ENCODE peak calls at places on chromosomes 4 and X, in nine cellular contexts. One of them, this sample, is unnamed.

GRCh38 chr4:127470290-127470809 is 162.4 kb upstream of the INTU start:
- DNase-seq in Karpas-422: no peak
- DNase-seq in HCT116: no peak
- DNase-seq in mesenchymal stem cell: no peak
- DNase-seq in IMR-90: no peak
- DNase-seq in colonic mucosa: no peak
- DNase-seq in NT2/D1: no peak
- DNase-seq in adipocyte: no peak
- DNase-seq in endodermal cell: no peak
- DNase-seq in this sample: no peak

GRCh38 chr4:88732714-88733368 is 35.2 kb upstream of the NAP1L5 start:
- DNase-seq in Karpas-422: no peak
- DNase-seq in HCT116: no peak
- DNase-seq in mesenchymal stem cell: no peak
- DNase-seq in IMR-90: no peak
- DNase-seq in colonic mucosa: no peak
- DNase-seq in NT2/D1: no peak
- DNase-seq in adipocyte: no peak
- DNase-seq in endodermal cell: no peak
- DNase-seq in this sample: no peak

GRCh38 chr4:121256346-121256745 is 92.2 kb upstream of the TNIP3 start:
- DNase-seq in Karpas-422: no peak
- DNase-seq in HCT116: peak; percentile 13
- DNase-seq in mesenchymal stem cell: peak; percentile 82
- DNase-seq in IMR-90: peak; percentile 80
- DNase-seq in colonic mucosa: no peak
- DNase-seq in NT2/D1: no peak
- DNase-seq in adipocyte: peak; percentile 96
- DNase-seq in endodermal cell: no peak
- DNase-seq in this sample: peak; percentile 96

GRCh38 chrX:39869846-39870601 is 227.7 kb downstream of the BCOR start:
- DNase-seq in Karpas-422: no peak
- DNase-seq in HCT116: no peak
- DNase-seq in mesenchymal stem cell: no peak
- DNase-seq in IMR-90: peak; percentile 63
- DNase-seq in colonic mucosa: no peak
- DNase-seq in NT2/D1: no peak
- DNase-seq in adipocyte: no peak
- DNase-seq in endodermal cell: no peak
- DNase-seq in this sample: peak; percentile 25

GRCh38 chr4:162645381-162645780 is 481.6 kb upstream of the FSTL5 start:
- DNase-seq in Karpas-422: no peak
- DNase-seq in HCT116: no peak
- DNase-seq in mesenchymal stem cell: no peak
- DNase-seq in IMR-90: no peak
- DNase-seq in colonic mucosa: no peak
- DNase-seq in NT2/D1: peak; percentile 3
- DNase-seq in adipocyte: no peak
- DNase-seq in endodermal cell: no peak
- DNase-seq in this sample: no peak

GRCh38 chr4:100849319-100849718 is 331.5 kb upstream of the EMCN start:
- DNase-seq in Karpas-422: no peak
- DNase-seq in HCT116: no peak
- DNase-seq in mesenchymal stem cell: no peak
- DNase-seq in IMR-90: no peak
- DNase-seq in colonic mucosa: no peak
- DNase-seq in NT2/D1: no peak
- DNase-seq in adipocyte: no peak
- DNase-seq in endodermal cell: no peak
- DNase-seq in this sample: no peak

GRCh38 chrX:135629342-135629741 is 84.1 kb upstream of the CT45A1 start:
- DNase-seq in Karpas-422: no peak
- DNase-seq in HCT116: no peak
- DNase-seq in mesenchymal stem cell: no peak
- DNase-seq in IMR-90: no peak
- DNase-seq in colonic mucosa: no peak
- DNase-seq in NT2/D1: no peak
- DNase-seq in adipocyte: no peak
- DNase-seq in endodermal cell: no peak
- DNase-seq in this sample: no peak

GRCh38 chr4:55661398-55662056 is 25.4 kb upstream of the NMU start:
- DNase-seq in Karpas-422: no peak
- DNase-seq in HCT116: no peak
- DNase-seq in mesenchymal stem cell: no peak
- DNase-seq in IMR-90: no peak
- DNase-seq in colonic mucosa: no peak
- DNase-seq in NT2/D1: no peak
- DNase-seq in adipocyte: no peak
- DNase-seq in endodermal cell: no peak
- DNase-seq in this sample: no peak

GRCh38 chr4:98546910-98547544 is 111.4 kb downstream of the TSPAN5 start:
- DNase-seq in Karpas-422: no peak
- DNase-seq in HCT116: no peak
- DNase-seq in mesenchymal stem cell: no peak
- DNase-seq in IMR-90: peak; percentile 54
- DNase-seq in colonic mucosa: no peak
- DNase-seq in NT2/D1: no peak
- DNase-seq in adipocyte: peak; percentile 80
- DNase-seq in endodermal cell: no peak
- DNase-seq in this sample: peak; percentile 81

GRCh38 chrX:133391116-133391515 is 24.2 kb downstream of the GPC4 start:
- DNase-seq in Karpas-422: no peak
- DNase-seq in HCT116: no peak
- DNase-seq in mesenchymal stem cell: no peak
- DNase-seq in IMR-90: no peak
- DNase-seq in colonic mucosa: no peak
- DNase-seq in NT2/D1: no peak
- DNase-seq in adipocyte: no peak
- DNase-seq in endodermal cell: no peak
- DNase-seq in this sample: peak; percentile 2

GRCh38 chrX:64186974-64187761 is 18.3 kb downstream of the AMER1 start:
- DNase-seq in Karpas-422: no peak
- DNase-seq in HCT116: no peak
- DNase-seq in mesenchymal stem cell: no peak
- DNase-seq in IMR-90: no peak
- DNase-seq in colonic mucosa: no peak
- DNase-seq in NT2/D1: no peak
- DNase-seq in adipocyte: no peak
- DNase-seq in endodermal cell: no peak
- DNase-seq in this sample: no peak

GRCh38 chr4:73520821-73521220 is 39.3 kb downstream of the AFM start:
- DNase-seq in Karpas-422: peak; percentile 74
- DNase-seq in HCT116: no peak
- DNase-seq in mesenchymal stem cell: peak; percentile 69
- DNase-seq in IMR-90: peak; percentile 60
- DNase-seq in colonic mucosa: no peak
- DNase-seq in NT2/D1: peak; percentile 66
- DNase-seq in adipocyte: peak; percentile 17
- DNase-seq in endodermal cell: peak; percentile 93
- DNase-seq in this sample: peak; percentile 63

GRCh38 chr4:128782076-128782715 is 27.3 kb upstream of the JADE1 start:
- DNase-seq in Karpas-422: peak; percentile 60
- DNase-seq in HCT116: peak; percentile 18
- DNase-seq in mesenchymal stem cell: no peak
- DNase-seq in IMR-90: peak; percentile 37
- DNase-seq in colonic mucosa: peak; percentile 32
- DNase-seq in NT2/D1: no peak
- DNase-seq in adipocyte: no peak
- DNase-seq in endodermal cell: peak; percentile 78
- DNase-seq in this sample: peak; percentile 61

GRCh38 chrX:9033179-9033578 is 748 bp downstream of the FAM9B start:
- DNase-seq in Karpas-422: no peak
- DNase-seq in HCT116: no peak
- DNase-seq in mesenchymal stem cell: no peak
- DNase-seq in IMR-90: no peak
- DNase-seq in colonic mucosa: no peak
- DNase-seq in NT2/D1: no peak
- DNase-seq in adipocyte: no peak
- DNase-seq in endodermal cell: no peak
- DNase-seq in this sample: no peak

GRCh38 chrX:150961631-150962030 is 21.5 kb upstream of the HMGB3 start:
- DNase-seq in Karpas-422: no peak
- DNase-seq in HCT116: no peak
- DNase-seq in mesenchymal stem cell: no peak
- DNase-seq in IMR-90: no peak
- DNase-seq in colonic mucosa: no peak
- DNase-seq in NT2/D1: no peak
- DNase-seq in adipocyte: no peak
- DNase-seq in endodermal cell: no peak
- DNase-seq in this sample: no peak

GRCh38 chrX:80432863-80433262 is 12.6 kb downstream of the TENT5D start:
- DNase-seq in Karpas-422: no peak
- DNase-seq in HCT116: no peak
- DNase-seq in mesenchymal stem cell: no peak
- DNase-seq in IMR-90: no peak
- DNase-seq in colonic mucosa: no peak
- DNase-seq in NT2/D1: no peak
- DNase-seq in adipocyte: no peak
- DNase-seq in endodermal cell: no peak
- DNase-seq in this sample: no peak

GRCh38 chrX:80430826-80431501 is 10.7 kb downstream of the TENT5D start:
- DNase-seq in Karpas-422: peak; percentile 81
- DNase-seq in HCT116: no peak
- DNase-seq in mesenchymal stem cell: no peak
- DNase-seq in IMR-90: no peak
- DNase-seq in colonic mucosa: no peak
- DNase-seq in NT2/D1: peak; percentile 22
- DNase-seq in adipocyte: peak; percentile 1
- DNase-seq in endodermal cell: peak; percentile 54
- DNase-seq in this sample: no peak

GRCh38 chrX:80431502-80431832 is 11.2 kb downstream of the TENT5D start:
- DNase-seq in Karpas-422: no peak
- DNase-seq in HCT116: no peak
- DNase-seq in mesenchymal stem cell: no peak
- DNase-seq in IMR-90: no peak
- DNase-seq in colonic mucosa: no peak
- DNase-seq in NT2/D1: no peak
- DNase-seq in adipocyte: no peak
- DNase-seq in endodermal cell: no peak
- DNase-seq in this sample: no peak

DNA sequence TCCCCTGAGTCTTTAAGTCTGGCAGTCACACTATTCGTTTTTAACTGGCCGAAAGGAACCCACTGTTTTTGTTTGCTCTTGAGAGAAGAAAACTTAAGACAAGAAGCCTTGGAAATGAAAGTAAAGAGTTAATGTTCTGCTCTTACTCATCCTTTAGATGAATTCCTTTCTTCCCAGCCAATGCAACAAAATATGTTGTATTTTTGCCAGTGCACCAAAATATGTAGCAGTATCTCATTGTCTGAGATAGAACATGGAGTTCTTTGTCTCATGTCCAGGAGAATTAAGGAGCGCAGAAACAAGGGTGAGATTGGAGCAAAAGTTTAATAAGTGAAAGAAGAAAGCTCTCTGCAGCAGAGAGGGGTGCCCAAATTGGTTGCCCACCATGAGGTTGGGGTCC is 12.2 kb downstream of the TENT5D start:
- DNase-seq in Karpas-422: no peak
- DNase-seq in HCT116: no peak
- DNase-seq in mesenchymal stem cell: no peak
- DNase-seq in IMR-90: no peak
- DNase-seq in colonic mucosa: no peak
- DNase-seq in NT2/D1: no peak
- DNase-seq in adipocyte: no peak
- DNase-seq in endodermal cell: no peak
- DNase-seq in this sample: no peak
- H3K27me3 ChIP-seq in Karpas-422: no peaks in the 10 kb centered on the region
- H3K27me3 ChIP-seq in HCT116: no peaks in the 10 kb centered on the region
- H3K27me3 ChIP-seq in mesenchymal stem cell: no peaks in the 10 kb centered on the region
- H3K27me3 ChIP-seq in IMR-90: no peaks in the 10 kb centered on the region
- H3K27me3 ChIP-seq in colonic mucosa: no peaks in the 10 kb centered on the region
- H3K27me3 ChIP-seq in NT2/D1: no peaks in the 10 kb centered on the region
- H3K27me3 ChIP-seq in adipocyte: no peaks in the 10 kb centered on the region
- H3K27me3 ChIP-seq in endodermal cell: no peaks in the 10 kb centered on the region
- H3K27me3 ChIP-seq in this sample: no peaks in the 10 kb centered on the region

DNA sequence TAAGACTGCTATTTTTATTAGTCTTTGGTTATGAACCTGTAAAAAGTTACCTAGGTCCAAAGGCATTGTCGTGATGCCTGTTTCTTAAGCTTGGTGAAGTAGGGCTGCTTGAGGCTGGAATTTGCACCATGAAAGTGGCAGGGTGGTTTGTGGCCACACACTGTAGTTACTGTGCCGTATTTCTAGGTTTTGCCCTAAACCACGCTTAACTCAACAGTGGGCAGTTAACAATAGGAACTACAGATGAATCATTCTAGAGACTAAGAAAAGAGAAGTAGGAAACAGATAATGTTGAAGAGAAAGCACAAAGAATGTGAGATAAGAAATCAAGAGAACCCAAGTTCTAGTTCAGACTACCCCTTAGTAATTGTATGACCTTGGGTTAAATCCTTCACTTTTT is 11.5 kb downstream of the ETNPPL start:
- DNase-seq in Karpas-422: no peak
- DNase-seq in HCT116: no peak
- DNase-seq in mesenchymal stem cell: no peak
- DNase-seq in IMR-90: no peak
- DNase-seq in colonic mucosa: no peak
- DNase-seq in NT2/D1: no peak
- DNase-seq in adipocyte: no peak
- DNase-seq in endodermal cell: no peak
- DNase-seq in this sample: peak; percentile 10
- H3K9ac ChIP-seq in Karpas-422: no peak overlapping the region
- H3K9ac ChIP-seq in HCT116: no peak overlapping the region
- H3K9ac ChIP-seq in mesenchymal stem cell: no peak overlapping the region
- H3K9ac ChIP-seq in IMR-90: no peak overlapping the region
- H3K9ac ChIP-seq in colonic mucosa: no peak overlapping the region
- H3K9ac ChIP-seq in NT2/D1: no peak overlapping the region
- H3K9ac ChIP-seq in adipocyte: no peak overlapping the region
- H3K9ac ChIP-seq in endodermal cell: no peak overlapping the region
- H3K9ac ChIP-seq in this sample: no peak overlapping the region

DNA sequence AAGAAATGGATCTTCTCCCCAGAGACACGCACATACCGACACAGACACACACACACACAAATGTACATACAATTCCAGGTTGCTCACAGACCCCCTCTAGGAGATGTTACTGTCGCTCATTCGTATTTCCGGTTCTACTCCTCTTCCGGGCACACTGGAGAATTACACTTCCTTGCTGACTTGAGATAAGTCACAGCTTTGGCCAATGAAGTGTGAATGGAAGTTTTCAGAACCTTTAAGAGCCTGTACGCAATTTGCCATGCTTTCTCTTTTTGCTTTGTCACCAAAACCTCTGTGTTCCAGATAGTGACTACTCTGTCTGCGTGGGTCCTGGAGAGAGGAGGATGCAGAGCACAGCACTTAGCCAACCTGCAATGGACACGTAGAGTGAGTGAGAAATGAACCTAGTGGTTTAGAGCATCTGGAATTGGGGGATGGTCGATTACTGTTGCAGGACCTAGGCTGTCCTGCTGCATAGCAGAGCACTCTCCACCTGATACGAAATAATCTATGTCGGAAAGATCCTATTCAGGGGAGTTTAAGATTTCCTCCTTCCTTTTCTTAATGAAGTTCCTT is 239.5 kb upstream of the TET2 start:
- DNase-seq in Karpas-422: no peak
- DNase-seq in HCT116: no peak
- DNase-seq in mesenchymal stem cell: no peak
- DNase-seq in IMR-90: no peak
- DNase-seq in colonic mucosa: no peak
- DNase-seq in NT2/D1: no peak
- DNase-seq in adipocyte: no peak
- DNase-seq in endodermal cell: no peak
- DNase-seq in this sample: no peak
- H3K27me3 ChIP-seq in Karpas-422: no peaks in the 10 kb centered on the region
- H3K27me3 ChIP-seq in HCT116: no peaks in the 10 kb centered on the region
- H3K27me3 ChIP-seq in mesenchymal stem cell: no peaks in the 10 kb centered on the region
- H3K27me3 ChIP-seq in IMR-90: no peaks in the 10 kb centered on the region
- H3K27me3 ChIP-seq in colonic mucosa: no peaks in the 10 kb centered on the region
- H3K27me3 ChIP-seq in NT2/D1: no peaks in the 10 kb centered on the region
- H3K27me3 ChIP-seq in adipocyte: no peaks in the 10 kb centered on the region
- H3K27me3 ChIP-seq in endodermal cell: peaks cover 67% of the 10 kb centered on the region
- H3K27me3 ChIP-seq in this sample: no peaks in the 10 kb centered on the region

GRCh38 chr4:168679397-168680176 is 182.7 kb downstream of the PALLD start:
- DNase-seq in Karpas-422: no peak
- DNase-seq in HCT116: no peak
- DNase-seq in mesenchymal stem cell: no peak
- DNase-seq in IMR-90: peak; percentile 59
- DNase-seq in colonic mucosa: no peak
- DNase-seq in NT2/D1: no peak
- DNase-seq in adipocyte: peak; percentile 72
- DNase-seq in endodermal cell: no peak
- DNase-seq in this sample: no peak
- H3K9ac ChIP-seq in Karpas-422: no peak overlapping the region
- H3K9ac ChIP-seq in HCT116: no peak overlapping the region
- H3K9ac ChIP-seq in mesenchymal stem cell: no peak overlapping the region
- H3K9ac ChIP-seq in IMR-90: no peak overlapping the region
- H3K9ac ChIP-seq in colonic mucosa: no peak overlapping the region
- H3K9ac ChIP-seq in NT2/D1: no peak overlapping the region
- H3K9ac ChIP-seq in adipocyte: no peak overlapping the region
- H3K9ac ChIP-seq in endodermal cell: no peak overlapping the region
- H3K9ac ChIP-seq in this sample: no peak overlapping the region